ENCODE peak calls at places on chromosomes 6 and 20, in eight cellular contexts. One of them, this sample, is unnamed.

GRCh38 chr20:58312836-58313235 is 3.3 kb downstream of the RAB22A start:
- DNase-seq in stomach: no peak
- DNase-seq in OCI-LY7: no peak
- DNase-seq in choroid plexus epithelial cell: no peak
- DNase-seq in dorsolateral prefrontal cortex: no peak
- DNase-seq in suprapubic skin: no peak
- DNase-seq in bronchial epithelial cell: peak
- DNase-seq in fibroblast of lung: no peak
- DNase-seq in this sample: no peak

GRCh38 chr6:23174781-23175361 is 605.5 kb downstream of the HDGFL1 start:
- DNase-seq in suprapubic skin: no peak
- DNase-seq in stomach: no peak
- DNase-seq in bronchial epithelial cell: peak
- DNase-seq in choroid plexus epithelial cell: peak
- DNase-seq in dorsolateral prefrontal cortex: no peak
- DNase-seq in fibroblast of lung: peak
- DNase-seq in OCI-LY7: no peak
- DNase-seq in this sample: no peak

GRCh38 chr6:75882734-75883133 is 133.7 kb downstream of the MYO6 start:
- DNase-seq in stomach: no peak
- DNase-seq in bronchial epithelial cell: peak
- DNase-seq in OCI-LY7: no peak
- DNase-seq in choroid plexus epithelial cell: peak
- DNase-seq in fibroblast of lung: peak
- DNase-seq in suprapubic skin: no peak
- DNase-seq in dorsolateral prefrontal cortex: no peak
- DNase-seq in this sample: no peak

GRCh38 chr6:165950316-165950715 is 217.3 kb downstream of the TBXT start:
- DNase-seq in bronchial epithelial cell: no peak
- DNase-seq in fibroblast of lung: no peak
- DNase-seq in OCI-LY7: no peak
- DNase-seq in dorsolateral prefrontal cortex: no peak
- DNase-seq in stomach: no peak
- DNase-seq in suprapubic skin: no peak
- DNase-seq in choroid plexus epithelial cell: no peak
- DNase-seq in this sample: no peak

GRCh38 chr20:25203891-25204320 is 8.4 kb downstream of the ENTPD6 start:
- DNase-seq in dorsolateral prefrontal cortex: no peak
- DNase-seq in choroid plexus epithelial cell: no peak
- DNase-seq in fibroblast of lung: no peak
- DNase-seq in bronchial epithelial cell: no peak
- DNase-seq in OCI-LY7: no peak
- DNase-seq in suprapubic skin: no peak
- DNase-seq in stomach: no peak
- DNase-seq in this sample: no peak

GRCh38 chr20:38870733-38871559 is 55.3 kb upstream of the FAM83D start:
- DNase-seq in choroid plexus epithelial cell: no peak
- DNase-seq in stomach: no peak
- DNase-seq in dorsolateral prefrontal cortex: no peak
- DNase-seq in suprapubic skin: no peak
- DNase-seq in OCI-LY7: peak
- DNase-seq in bronchial epithelial cell: peak
- DNase-seq in fibroblast of lung: peak
- DNase-seq in this sample: no peak

GRCh38 chr6:145139451-145139850 is 595.9 kb downstream of the EPM2A start:
- DNase-seq in OCI-LY7: no peak
- DNase-seq in bronchial epithelial cell: no peak
- DNase-seq in dorsolateral prefrontal cortex: no peak
- DNase-seq in choroid plexus epithelial cell: peak
- DNase-seq in fibroblast of lung: peak
- DNase-seq in suprapubic skin: no peak
- DNase-seq in stomach: no peak
- DNase-seq in this sample: no peak

GRCh38 chr6:144377586-144377985 is 92.5 kb downstream of the UTRN start:
- DNase-seq in choroid plexus epithelial cell: peak
- DNase-seq in dorsolateral prefrontal cortex: no peak
- DNase-seq in bronchial epithelial cell: peak
- DNase-seq in suprapubic skin: no peak
- DNase-seq in OCI-LY7: no peak
- DNase-seq in fibroblast of lung: peak
- DNase-seq in stomach: no peak
- DNase-seq in this sample: no peak

GRCh38 chr6:73797861-73798260 is 101.9 kb downstream of the CD109 start:
- DNase-seq in dorsolateral prefrontal cortex: no peak
- DNase-seq in stomach: no peak
- DNase-seq in fibroblast of lung: no peak
- DNase-seq in bronchial epithelial cell: peak
- DNase-seq in choroid plexus epithelial cell: peak
- DNase-seq in OCI-LY7: no peak
- DNase-seq in suprapubic skin: no peak
- DNase-seq in this sample: no peak
- TF ChIP-seq CTCF in dorsolateral prefrontal cortex: no peak
- TF ChIP-seq CTCF in stomach: no peak
- TF ChIP-seq CTCF in fibroblast of lung: no peak
- TF ChIP-seq CTCF in bronchial epithelial cell: no peak
- TF ChIP-seq CTCF in choroid plexus epithelial cell: no peak
- TF ChIP-seq CTCF in OCI-LY7: no peak
- TF ChIP-seq CTCF in suprapubic skin: no peak
- TF ChIP-seq CTCF in this sample: no peak

GRCh38 chr20:15236812-15237211 is 899.4 kb upstream of the FLRT3 start:
- DNase-seq in stomach: peak
- DNase-seq in bronchial epithelial cell: peak
- DNase-seq in OCI-LY7: peak
- DNase-seq in choroid plexus epithelial cell: peak
- DNase-seq in dorsolateral prefrontal cortex: no peak
- DNase-seq in fibroblast of lung: peak
- DNase-seq in suprapubic skin: no peak
- DNase-seq in this sample: peak
- TF ChIP-seq CTCF in stomach: no peak
- TF ChIP-seq CTCF in bronchial epithelial cell: peak
- TF ChIP-seq CTCF in OCI-LY7: peak
- TF ChIP-seq CTCF in choroid plexus epithelial cell: peak
- TF ChIP-seq CTCF in dorsolateral prefrontal cortex: no peak
- TF ChIP-seq CTCF in fibroblast of lung: peak
- TF ChIP-seq CTCF in suprapubic skin: peak
- TF ChIP-seq CTCF in this sample: peak

DNA sequence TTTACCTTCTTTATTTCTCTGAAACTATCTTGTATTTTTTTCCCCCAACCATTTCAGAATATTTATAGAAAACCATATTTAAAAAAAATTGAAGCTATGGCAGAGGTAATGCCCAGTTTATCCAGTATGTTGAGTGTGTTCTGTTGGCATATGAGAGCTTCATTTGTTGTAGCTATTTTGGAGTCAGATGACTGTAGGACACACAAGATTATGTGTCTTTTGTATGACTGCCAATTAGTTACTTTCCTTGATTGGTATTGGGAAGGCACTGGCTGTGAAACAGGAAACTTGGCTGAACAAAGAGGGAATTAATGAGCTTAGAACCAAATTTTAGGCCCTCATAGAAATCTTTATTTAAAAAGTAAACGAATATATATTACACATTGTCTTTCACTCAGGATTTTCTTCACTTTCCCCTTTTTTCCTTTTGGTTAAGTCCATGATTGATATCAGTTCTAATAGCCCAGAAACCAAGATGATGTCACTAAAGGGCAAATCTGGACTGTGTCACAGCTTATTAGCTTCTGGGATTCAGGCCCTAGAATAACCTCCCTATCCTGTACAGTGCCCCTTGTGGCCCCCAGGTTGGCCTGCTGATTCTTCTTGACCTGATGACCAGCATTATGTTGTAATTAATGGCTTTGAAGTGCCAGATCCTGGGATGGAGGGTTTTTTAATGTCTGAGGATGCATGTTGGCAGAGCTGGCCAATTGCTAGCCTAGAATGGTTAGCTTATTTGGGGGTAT is 10.1 kb downstream of the CDC5L start:
- DNase-seq in stomach: no peak
- DNase-seq in suprapubic skin: no peak
- DNase-seq in fibroblast of lung: no peak
- DNase-seq in OCI-LY7: no peak
- DNase-seq in choroid plexus epithelial cell: no peak
- DNase-seq in bronchial epithelial cell: no peak
- DNase-seq in dorsolateral prefrontal cortex: no peak
- DNase-seq in this sample: no peak
- TF ChIP-seq CTCF in stomach: no peak
- TF ChIP-seq CTCF in suprapubic skin: no peak
- TF ChIP-seq CTCF in fibroblast of lung: no peak
- TF ChIP-seq CTCF in OCI-LY7: no peak
- TF ChIP-seq CTCF in choroid plexus epithelial cell: no peak
- TF ChIP-seq CTCF in bronchial epithelial cell: no peak
- TF ChIP-seq CTCF in dorsolateral prefrontal cortex: no peak
- TF ChIP-seq CTCF in this sample: no peak

GRCh38 chr6:26033132-26033941 is 53.9 kb upstream of the HFE start:
- DNase-seq in suprapubic skin: no peak
- DNase-seq in OCI-LY7: peak
- DNase-seq in dorsolateral prefrontal cortex: peak
- DNase-seq in choroid plexus epithelial cell: peak
- DNase-seq in stomach: peak
- DNase-seq in fibroblast of lung: peak
- DNase-seq in bronchial epithelial cell: peak
- DNase-seq in this sample: peak
- TF ChIP-seq CTCF in suprapubic skin: no peak
- TF ChIP-seq CTCF in OCI-LY7: no peak
- TF ChIP-seq CTCF in dorsolateral prefrontal cortex: no peak
- TF ChIP-seq CTCF in choroid plexus epithelial cell: no peak
- TF ChIP-seq CTCF in stomach: no peak
- TF ChIP-seq CTCF in fibroblast of lung: no peak
- TF ChIP-seq CTCF in bronchial epithelial cell: no peak
- TF ChIP-seq CTCF in this sample: no peak

This sample was measured in endothelial cell.